ENCODE peak calls at places on chromosomes 16 and 17, in eight cellular contexts. J is brain microvascular endothelial cell; O is stimulated activated naive CD4-positive, alpha-beta T cell; I is activated CD4-positive, alpha-beta T cell treated with anti-CD3 and anti-CD28 coated beads for 24 hours; G is Peyer's patch; P is T-cell; F is effector memory CD4-positive, alpha-beta T cell; Z is fibroblast of mammary gland. L is an unnamed sample.

GRCh38 chr16:9980981-9981380 is 201.2 kb downstream of the GRIN2A start:
- DNase-seq in O (no peak), P (no peak), G (no peak), J (no peak), Z (no peak), F (no peak), I (no peak), L (no peak)

GRCh38 chr17:66514227-66514806 is 211.9 kb downstream of the PRKCA start:
- DNase-seq in J (peak; percentile 44), P (no peak), I (no peak), G (no peak), O (no peak), Z (peak; percentile 82), F (no peak), L (no peak)

GRCh38 chr17:81091134-81091530 is 56.2 kb downstream of the BAIAP2 start:
- DNase-seq in F (no peak), O (no peak), Z (no peak), J (no peak), I (no peak), G (no peak), P (no peak), L (no peak)

GRCh38 chr16:10992797-10993196 is 48.4 kb downstream of the CLEC16A start:
- DNase-seq in P (no peak), F (no peak), O (no peak), Z (peak; percentile 88), G (no peak), I (peak; percentile 37), J (peak; percentile 90), L (peak; percentile 54)

GRCh38 chr17:19345067-19345460 is 17.5 kb downstream of the B9D1 start:
- DNase-seq in P (no peak), I (no peak), F (no peak), O (no peak), Z (no peak), J (no peak), G (no peak), L (no peak)

GRCh38 chr17:77738666-77739531 is 219.6 kb upstream of the TNRC6C start:
- DNase-seq in J (no peak), F (no peak), O (no peak), Z (no peak), P (no peak), G (no peak), I (no peak), L (peak; percentile 71)

GRCh38 chr16:75376475-75376907 is 56.8 kb downstream of the CFDP1 start:
- DNase-seq in Z (no peak), I (no peak), O (no peak), J (no peak), G (no peak), F (no peak), P (no peak), L (no peak)

GRCh38 chr16:11403920-11404319 is 58.7 kb downstream of the RMI2 start:
- DNase-seq in O (no peak), J (no peak), P (no peak), I (no peak), Z (no peak), G (no peak), F (no peak), L (no peak)

GRCh38 chr17:42155614-42156045 is 841 bp upstream of the RAB5C start:
- DNase-seq in G (no peak), P (no peak), I (no peak), Z (no peak), F (no peak), J (no peak), O (no peak), L (no peak)

GRCh38 chr16:58120216-58120615 is 9.0 kb downstream of the CFAP20 start:
- DNase-seq in G (no peak), J (no peak), O (no peak), P (no peak), I (no peak), F (no peak), Z (no peak), L (no peak)

GRCh38 chr16:50762241-50762640 is 20.4 kb downstream of the CYLD start:
- DNase-seq in Z (no peak), F (no peak), P (no peak), G (no peak), J (no peak), O (no peak), I (no peak), L (no peak)

GRCh38 chr17:37299257-37299985 is 76.4 kb upstream of the C17orf78 start:
- DNase-seq in J (no peak), O (no peak), G (no peak), Z (peak; percentile 19), F (no peak), P (no peak), I (no peak), L (no peak)

GRCh38 chr16:88639231-88640038 is 1.1 kb downstream of the IL17C start:
- DNase-seq in F (no peak), P (no peak), Z (no peak), J (no peak), I (no peak), O (no peak), G (peak; percentile 77), L (no peak)

GRCh38 chr16:4814542-4815173 is 12.2 kb upstream of the ROGDI start:
- DNase-seq in J (no peak), O (no peak), P (no peak), Z (no peak), G (no peak), F (no peak), I (no peak), L (peak; percentile 66)

GRCh38 chr16:72821551-72821950 is 226.4 kb downstream of the ZFHX3 start:
- DNase-seq in I (no peak), Z (no peak), P (no peak), G (no peak), O (no peak), J (no peak), F (no peak), L (no peak)

GRCh38 chr17:41971721-41972523 is 5.3 kb downstream of the CNP start:
- DNase-seq in G (no peak), F (no peak), J (no peak), I (no peak), P (no peak), Z (no peak), O (no peak), L (no peak)

GRCh38 chr16:55706739-55707487 is 51.1 kb downstream of the SLC6A2 start:
- DNase-seq in F (no peak), O (no peak), G (no peak), Z (no peak), I (no peak), P (no peak), J (no peak), L (no peak)

GRCh38 chr16:35747658-35748455 is 2288.4 kb downstream of the TP53TG3F start:
- DNase-seq in P (no peak), I (no peak), Z (no peak), F (no peak), O (no peak), G (no peak), J (no peak), L (no peak)

GRCh38 chr16:23996258-23996955 is 160.6 kb downstream of the PRKCB start:
- DNase-seq in O (no peak), P (no peak), J (no peak), I (no peak), F (no peak), G (no peak), Z (no peak), L (no peak)

GRCh38 chr16:17835118-17835949 is 364.6 kb upstream of the XYLT1 start:
- DNase-seq in J (no peak), O (no peak), G (no peak), Z (peak; percentile 88), P (no peak), F (no peak), I (no peak), L (no peak)

GRCh38 chr16:69511641-69512040 is 54.1 kb upstream of the NFAT5 start:
- DNase-seq in J (no peak), G (no peak), P (no peak), O (no peak), F (no peak), Z (no peak), I (no peak), L (no peak)

GRCh38 chr17:11182430-11182829 is 58.6 kb upstream of the SHISA6 start:
- DNase-seq in F (no peak), O (no peak), I (no peak), Z (no peak), G (no peak), P (no peak), J (no peak), L (no peak)

GRCh38 chr17:2171725-2172446 is 117.0 kb downstream of the HIC1 start:
- DNase-seq in J (peak; percentile 97), F (no peak), G (no peak), I (no peak), O (no peak), P (no peak), Z (peak; percentile 98), L (peak; percentile 79)

GRCh38 chr16:80285089-80285488 is 255.7 kb upstream of the DYNLRB2 start:
- DNase-seq in F (no peak), Z (peak; percentile 75), G (no peak), I (no peak), P (no peak), O (no peak), J (peak; percentile 64), L (no peak)

GRCh38 chr17:72152392-72152727 is 31.5 kb downstream of the SOX9 start:
- DNase-seq in J (peak; percentile 19), I (no peak), F (no peak), P (no peak), Z (no peak), O (no peak), G (no peak), L (no peak)

GRCh38 chr16:69116911-69117310 is 11.5 kb downstream of the HAS3 start:
- DNase-seq in I (no peak), J (no peak), O (no peak), P (no peak), G (peak; percentile 18), F (no peak), Z (no peak), L (no peak)

GRCh38 chr16:10321407-10322397 is 64.2 kb upstream of the ATF7IP2 start:
- DNase-seq in Z (no peak), P (no peak), G (no peak), O (no peak), I (no peak), F (no peak), J (no peak), L (no peak)

GRCh38 chr17:48616719-48617514 is 1.8 kb upstream of the HOXB8 start:
- DNase-seq in Z (no peak), I (no peak), G (no peak), F (no peak), O (no peak), J (no peak), P (no peak), L (no peak)

GRCh38 chr17:60390881-60391418 is 983 bp downstream of the USP32 start:
- DNase-seq in F (no peak), G (peak; percentile 47), P (peak; percentile 4), J (peak; percentile 24), O (no peak), I (no peak), Z (peak; percentile 39), L (no peak)

GRCh38 chr16:12305847-12306246 is 329.3 kb downstream of the SNX29 start:
- DNase-seq in I (no peak), Z (no peak), F (no peak), O (no peak), J (no peak), G (no peak), P (no peak), L (no peak)

GRCh38 chr16:75179208-75179607 is 27.8 kb downstream of the CTRB2 start:
- DNase-seq in P (no peak), J (no peak), G (no peak), I (no peak), F (no peak), Z (no peak), O (no peak), L (no peak)

GRCh38 chr16:69566437-69567030 is 768 bp downstream of the NFAT5 start:
- DNase-seq in P (no peak), F (no peak), G (peak; percentile 69), O (no peak), J (peak; percentile 44), Z (peak; percentile 72), I (no peak), L (peak; percentile 69)

GRCh38 chr16:19143241-19143640 is 24.8 kb upstream of the SYT17 start:
- DNase-seq in I (no peak), P (no peak), J (no peak), G (no peak), Z (no peak), F (no peak), O (no peak), L (no peak)

L was measured in Right ventricle myocardium superior.